ENCODE peak calls at places on chromosome 19, in five cellular contexts. B, U, E, V and K are unnamed samples.

GRCh38 chr19:33785795-33786194 is 10.9 kb upstream of the KCTD15 start:
- DNase-seq in B (no peak), U (no peak), E (no peak), V (no peak), K (no peak)

GRCh38 chr19:17560205-17560595 is 4.8 kb downstream of the COLGALT1 start:
- DNase-seq in B (no peak), U (no peak), E (no peak), V (no peak), K (no peak)

GRCh38 chr19:45615795-45616708 is 14.0 kb upstream of the GPR4 start:
- DNase-seq in B (peak; percentile 69), U (no peak), E (peak; percentile 46), V (peak; percentile 31), K (peak; percentile 50)

GRCh38 chr19:51460164-51460992 is 2.1 kb upstream of the SIGLEC8 start:
- DNase-seq in B (no peak), U (no peak), E (no peak), V (no peak), K (no peak)

GRCh38 chr19:38657633-38658222 is 10.3 kb downstream of the ACTN4 start:
- DNase-seq in B (no peak), U (no peak), E (no peak), V (no peak), K (no peak)

GRCh38 chr19:1373534-1374249 is 10.0 kb upstream of the NDUFS7 start:
- DNase-seq in B (no peak), U (no peak), E (no peak), V (no peak), K (no peak)

GRCh38 chr19:58334691-58335249 is 8.0 kb downstream of the ZSCAN22 start:
- DNase-seq in B (no peak), U (no peak), E (no peak), V (no peak), K (no peak)

GRCh38 chr19:39409207-39409885 is 2.7 kb downstream of the ZFP36 start:
- DNase-seq in B (peak; percentile 80), U (peak; percentile 98), E (peak; percentile 85), V (peak; percentile 85), K (peak; percentile 77)

GRCh38 chr19:53424968-53425597 is 6.7 kb upstream of the ZNF761 start:
- DNase-seq in B (peak; percentile 34), U (peak; percentile 48), E (peak; percentile 21), V (peak; percentile 59), K (peak; percentile 64)

GRCh38 chr19:4030552-4030951 is 23.0 kb downstream of the PIAS4 start:
- DNase-seq in B (no peak), U (no peak), E (no peak), V (no peak), K (no peak)

GRCh38 chr19:3832001-3832400 is 36.8 kb downstream of the ZFR2 start:
- DNase-seq in B (no peak), U (no peak), E (no peak), V (no peak), K (no peak)

GRCh38 chr19:44731081-44731480 is 17.4 kb upstream of the BCL3 start:
- DNase-seq in B (no peak), U (no peak), E (no peak), V (no peak), K (no peak)

GRCh38 chr19:44753932-44754742 is 5.6 kb downstream of the BCL3 start:
- DNase-seq in B (peak; percentile 71), U (no peak), E (peak; percentile 39), V (peak; percentile 32), K (peak; percentile 53)

GRCh38 chr19:12293771-12294307 is 844 bp downstream of the ZNF44 start:
- DNase-seq in B (peak; percentile 48), U (peak; percentile 17), E (peak; percentile 38), V (peak; percentile 32), K (peak; percentile 51)

GRCh38 chr19:31015778-31016177 is 333.5 kb downstream of the TSHZ3 start:
- DNase-seq in B (no peak), U (no peak), E (no peak), V (no peak), K (no peak)

GRCh38 chr19:58581227-58582141 is 8.3 kb upstream of the MZF1 start:
- DNase-seq in B (no peak), U (no peak), E (peak; percentile 71), V (peak; percentile 85), K (peak; percentile 89)

GRCh38 chr19:48842744-48843162 is 6.5 kb upstream of the HSD17B14 start:
- DNase-seq in B (peak; percentile 2), U (peak; percentile 41), E (no peak), V (peak; percentile 26), K (peak; percentile 51)

GRCh38 chr19:5929179-5929578 is 15.1 kb downstream of the CAPS start:
- DNase-seq in B (no peak), U (no peak), E (no peak), V (no peak), K (no peak)

GRCh38 chr19:32530773-32531172 is 50.2 kb upstream of the PDCD5 start:
- DNase-seq in B (no peak), U (no peak), E (no peak), V (no peak), K (no peak)

GRCh38 chr19:42544146-42544545 is 15.9 kb upstream of the CEACAM1 start:
- DNase-seq in B (no peak), U (no peak), E (no peak), V (no peak), K (no peak)

GRCh38 chr19:13012690-13013608 is 17.7 kb downstream of the NFIX start:
- DNase-seq in B (no peak), U (no peak), E (no peak), V (no peak), K (peak; percentile 27)

GRCh38 chr19:51196181-51196580 is 28.7 kb upstream of the CD33 start:
- DNase-seq in B (no peak), U (no peak), E (no peak), V (no peak), K (no peak)

GRCh38 chr19:47109177-47109540 is 4.4 kb downstream of the ZC3H4 start:
- DNase-seq in B (no peak), U (no peak), E (no peak), V (no peak), K (no peak)

GRCh38 chr19:30355586-30355985 is 16.6 kb upstream of the ZNF536 start:
- DNase-seq in B (no peak), U (no peak), E (no peak), V (no peak), K (no peak)